ENCODE peak calls at places on chromosomes 3 and 15, in four cellular contexts. A is endodermal cell, R is stomach, W is iPS DF 6.9. O is an unnamed sample. For H3K36me3, the result is how much of the 10 kb centered on the place peaks cover.

GRCh38 chr15:57025264-57025939 is 107.0 kb downstream of the TCF12 start:
- DNase-seq in A (no peak), W (no peak), R (no peak), O (no peak)

GRCh38 chr3:49471856-49472495 is 1.9 kb downstream of the DAG1 start:
- DNase-seq in W (no peak), A (no peak), R (no peak), O (no peak)

GRCh38 chr15:20294651-20295237 is 246.9 kb downstream of the GOLGA6L6 start:
- DNase-seq in A (peak), W (no peak), R (no peak), O (no peak)

GRCh38 chr3:139559541-139559940 is 20.0 kb upstream of the RBP1 start:
- DNase-seq in W (no peak), R (no peak), A (no peak), O (no peak)

GRCh38 chr3:94862703-94863102 is 799.8 kb downstream of the NSUN3 start:
- DNase-seq in A (peak), R (no peak), W (peak), O (peak)

GRCh38 chr3:134775831-134776230 is 19.2 kb upstream of the EPHB1 start:
- DNase-seq in R (no peak), W (no peak), A (no peak), O (no peak)

GRCh38 chr3:66497288-66497972 is 3.4 kb downstream of the LRIG1 start:
- DNase-seq in A (no peak), W (no peak), R (no peak), O (peak)

GRCh38 chr3:52054689-52055511 is 1.5 kb downstream of the DUSP7 start:
- DNase-seq in A (peak), W (no peak), R (no peak), O (no peak)

GRCh38 chr3:30655187-30655812 is 48.9 kb downstream of the TGFBR2 start:
- DNase-seq in R (no peak), A (no peak), W (no peak), O (peak)

GRCh38 chr3:27500051-27500450 is 15.9 kb upstream of the SLC4A7 start:
- DNase-seq in A (no peak), R (no peak), W (no peak), O (no peak)

GRCh38 chr3:13844911-13845310 is 35.0 kb downstream of the WNT7A start:
- DNase-seq in W (no peak), A (no peak), R (no peak), O (no peak)

GRCh38 chr15:87115795-87116194 is 1036.1 kb downstream of the AGBL1 start:
- DNase-seq in W (no peak), R (no peak), A (no peak), O (no peak)

GRCh38 chr3:68986496-68987208 is 26.8 kb downstream of the EOGT start:
- DNase-seq in R (no peak), W (no peak), A (peak), O (no peak)

GRCh38 chr15:31065824-31066223 is 35.7 kb downstream of the TRPM1 start:
- DNase-seq in W (no peak), A (no peak), R (no peak), O (no peak)

GRCh38 chr15:38069001-38069400 is 134.6 kb downstream of the TMCO5A start:
- DNase-seq in W (no peak), A (no peak), R (peak), O (peak)

GRCh38 chr15:69760890-69761568 is 308.4 kb downstream of the RPLP1 start:
- DNase-seq in A (no peak), R (peak), W (no peak), O (peak)

GRCh38 chr3:156750874-156751245 is 75.3 kb upstream of the LEKR1 start:
- DNase-seq in R (no peak), A (no peak), W (no peak), O (no peak)

GRCh38 chr15:66472176-66472999 is 25.2 kb downstream of the SNAPC5 start:
- DNase-seq in A (peak), R (no peak), W (no peak), O (no peak)

GRCh38 chr15:58179206-58179605 is 41.0 kb downstream of the AQP9 start:
- DNase-seq in A (no peak), R (no peak), W (no peak), O (no peak)

GRCh38 chr3:171340415-171340814 is 119.8 kb downstream of the TNIK start:
- DNase-seq in R (no peak), A (no peak), W (no peak), O (peak)

GRCh38 chr3:16301490-16301889 is 36.5 kb downstream of the OXNAD1 start:
- DNase-seq in A (no peak), W (no peak), R (no peak), O (no peak)

GRCh38 chr15:77028451-77029165 is 33.7 kb downstream of the PSTPIP1 start:
- DNase-seq in A (no peak), R (peak), W (no peak), O (no peak)

GRCh38 chr3:129183569-129184395 is at the start of gene CNBP:
- DNase-seq in W (peak), R (peak), A (peak), O (peak)

GRCh38 chr3:42497009-42497731 is 5.3 kb upstream of the VIPR1 start:
- DNase-seq in R (peak), A (peak), W (peak), O (peak)

GRCh38 chr3:168168743-168169142 is 73.0 kb upstream of the GOLIM4 start:
- DNase-seq in R (no peak), W (no peak), A (no peak), O (no peak)

GRCh38 chr15:22973286-22973685 is 6.9 kb downstream of the CYFIP1 start:
- DNase-seq in A (no peak), R (no peak), W (no peak), O (peak)

GRCh38 chr15:91784973-91785709 is 68.4 kb upstream of the SLCO3A1 start:
- DNase-seq in R (no peak), A (no peak), W (no peak), O (no peak)

GRCh38 chr15:91783451-91783850 is 70.1 kb upstream of the SLCO3A1 start:
- DNase-seq in A (no peak), W (no peak), R (no peak), O (no peak)

GRCh38 chr15:91780387-91780786 is 73.1 kb upstream of the SLCO3A1 start:
- DNase-seq in W (no peak), A (no peak), R (no peak), O (no peak)

GRCh38 chr15:91782221-91782620 is 71.3 kb upstream of the SLCO3A1 start:
- DNase-seq in W (no peak), R (peak), A (no peak), O (no peak)

DNA sequence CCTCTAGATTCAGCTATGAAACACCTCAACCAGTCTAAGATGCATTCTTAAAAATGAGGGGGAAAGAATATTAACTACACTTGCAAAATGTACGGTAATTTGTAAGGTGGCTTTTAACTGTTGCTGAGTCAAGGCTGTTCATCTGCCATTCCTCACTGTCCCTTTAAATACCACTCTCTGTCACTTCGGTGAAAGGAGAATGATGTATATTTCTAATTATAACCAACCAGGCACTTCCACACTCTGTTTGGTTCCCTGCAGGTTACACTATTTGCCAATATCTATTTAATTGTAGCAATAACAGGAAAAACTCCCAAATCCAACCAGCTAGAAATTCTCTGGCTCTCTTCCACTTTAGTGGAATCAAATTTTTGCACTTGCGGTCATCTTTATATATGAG is 70.5 kb upstream of the SLCO3A1 start:
- DNase-seq in W (no peak), A (no peak), R (no peak), O (no peak)
- H3K4me3 ChIP-seq in W (no peak), A (no peak), R (no peak), O (no peak)

GRCh38 chr15:44216958-44217357 is 21.9 kb upstream of the FRMD5 start:
- DNase-seq in R (no peak), W (no peak), A (no peak), O (no peak)
- H3K27ac ChIP-seq in R (no peak), W (no peak), A (no peak), O (no peak)

GRCh38 chr15:62475595-62475994 is 310.5 kb upstream of the C2CD4B start:
- DNase-seq in A (no peak), R (no peak), W (no peak), O (no peak)

GRCh38 chr15:62474771-62475124 is 309.7 kb upstream of the C2CD4B start:
- DNase-seq in R (no peak), W (no peak), A (no peak), O (no peak)

GRCh38 chr15:62477929-62478328 is 312.8 kb upstream of the C2CD4B start:
- DNase-seq in W (no peak), R (no peak), A (no peak), O (no peak)

GRCh38 chr15:62474021-62474770 is 309.1 kb upstream of the C2CD4B start:
- DNase-seq in A (no peak), R (no peak), W (no peak), O (no peak)

GRCh38 chr15:62476163-62476562 is 311.1 kb upstream of the C2CD4B start:
- DNase-seq in A (no peak), R (no peak), W (no peak), O (no peak)
- H3K36me3 ChIP-seq in A (under half), R (under half), W (under half), O (under half)

DNA sequence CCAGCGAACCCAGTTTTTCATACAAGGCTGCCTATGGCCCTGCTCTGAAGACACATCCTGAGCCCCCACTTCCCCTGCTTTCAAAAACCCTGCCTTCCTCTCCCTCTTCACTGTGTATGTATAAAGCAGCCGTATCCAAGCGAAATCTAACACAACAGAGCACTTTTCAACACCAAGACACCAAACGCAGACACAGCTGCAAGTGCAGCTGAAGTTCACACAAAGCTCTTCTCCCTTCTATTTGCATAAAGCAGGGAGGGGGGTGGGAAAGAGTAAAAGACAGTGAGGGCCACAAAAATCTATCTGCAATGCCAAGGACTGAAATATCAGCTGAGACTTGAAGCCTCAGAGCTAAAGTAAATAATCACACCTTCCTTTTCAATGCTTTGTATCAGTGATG is 35.1 kb upstream of the CSPG5 start:
- DNase-seq in R (no peak), A (no peak), W (no peak), O (no peak)
- H3K4me3 ChIP-seq in R (no peak), A (no peak), W (no peak), O (no peak)

GRCh38 chr3:100726706-100727105 is 17.4 kb downstream of the TFG start:
- DNase-seq in A (no peak), R (no peak), W (no peak), O (no peak)
- H3K27ac ChIP-seq in A (no peak), R (no peak), W (no peak), O (no peak)

DNA sequence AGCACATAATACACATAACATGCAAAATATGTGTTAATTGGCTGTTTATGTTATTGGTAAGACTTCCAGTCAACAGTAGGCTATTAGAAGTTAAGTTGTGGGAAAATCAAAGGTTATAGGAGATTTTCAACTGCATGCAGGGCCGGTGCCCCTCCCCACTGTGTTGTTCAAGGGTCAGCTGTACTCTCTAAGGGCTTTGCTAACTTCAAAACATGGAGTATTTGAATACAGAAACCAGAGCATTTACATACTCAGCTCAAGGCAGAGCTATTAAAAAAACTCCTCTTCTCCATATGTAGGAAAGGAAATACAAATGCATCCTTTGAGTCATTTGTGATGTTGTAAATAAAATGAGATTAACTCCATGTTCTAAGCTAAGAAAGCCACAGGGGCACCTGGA is 16.8 kb downstream of the IL17RB start:
- DNase-seq in A (no peak), W (no peak), R (no peak), O (no peak)
- H3K36me3 ChIP-seq in A (half or more), W (under half), R (half or more), O (under half)

DNA sequence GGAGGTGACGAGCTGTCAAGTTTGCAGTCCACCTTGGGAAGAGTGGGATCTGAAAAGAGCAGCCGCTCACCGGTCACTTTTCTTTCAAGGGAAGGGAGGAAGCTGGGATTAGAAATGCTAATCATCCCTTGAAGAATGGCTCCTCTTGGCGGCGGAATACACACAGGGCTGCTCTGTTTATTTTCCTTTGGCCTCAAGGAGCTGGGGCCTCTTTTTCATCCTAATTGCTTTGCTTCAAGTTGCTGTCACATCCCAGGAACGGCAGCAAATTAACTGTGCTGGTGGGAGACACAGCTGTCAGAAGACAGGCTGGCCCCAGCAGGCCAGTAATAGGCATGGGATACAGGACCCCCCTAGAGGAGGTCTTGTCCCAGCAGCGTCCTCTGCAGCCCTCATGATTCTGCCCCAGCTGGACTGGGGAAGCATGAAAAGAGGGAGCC is 6.7 kb downstream of the KBTBD13 start:
- DNase-seq in R (no peak), A (peak), W (no peak), O (no peak)
- H3K4me3 ChIP-seq in R (no peak), A (no peak), W (no peak), O (no peak)

GRCh38 chr3:183807329-183807728 is 18.0 kb downstream of the MAP6D1 start:
- DNase-seq in A (no peak), R (no peak), W (no peak), O (peak)
- H3K27ac ChIP-seq in A (no peak), R (no peak), W (no peak), O (no peak)